ENCODE peak calls at places on chromosome 20, in five cellular contexts. One of them, this sample, is unnamed. For H4K20me1, the result is how much of the 10 kb centered on the place peaks cover.

GRCh38 chr20:49287555-49288249 is 9.8 kb upstream of the ZNFX1 start:
- DNase-seq in H9: no peak
- DNase-seq in GM23248: peak
- DNase-seq in K562: peak
- DNase-seq in osteoblast: peak
- DNase-seq in this sample: peak

GRCh38 chr20:59055302-59055701 is 12.7 kb upstream of the PRELID3B start:
- DNase-seq in H9: no peak
- DNase-seq in GM23248: peak
- DNase-seq in K562: no peak
- DNase-seq in osteoblast: no peak
- DNase-seq in this sample: no peak

GRCh38 chr20:15475483-15475882 is 1097.8 kb downstream of the KIF16B start:
- DNase-seq in H9: no peak
- DNase-seq in GM23248: no peak
- DNase-seq in K562: no peak
- DNase-seq in osteoblast: no peak
- DNase-seq in this sample: peak

GRCh38 chr20:48006036-48006833 is 221.0 kb upstream of the SULF2 start:
- DNase-seq in H9: no peak
- DNase-seq in GM23248: peak
- DNase-seq in K562: no peak
- DNase-seq in osteoblast: no peak
- DNase-seq in this sample: no peak

GRCh38 chr20:58342104-58342945 is 32.8 kb downstream of the RAB22A start:
- DNase-seq in H9: no peak
- DNase-seq in GM23248: peak
- DNase-seq in K562: no peak
- DNase-seq in osteoblast: peak
- DNase-seq in this sample: peak

GRCh38 chr20:19453781-19454310 is 241.4 kb downstream of the SLC24A3 start:
- DNase-seq in H9: no peak
- DNase-seq in GM23248: no peak
- DNase-seq in K562: no peak
- DNase-seq in osteoblast: no peak
- DNase-seq in this sample: no peak

GRCh38 chr20:2476742-2477615 is 6.4 kb upstream of the SNRPB start:
- DNase-seq in H9: peak
- DNase-seq in GM23248: no peak
- DNase-seq in K562: no peak
- DNase-seq in osteoblast: no peak
- DNase-seq in this sample: no peak

GRCh38 chr20:16407251-16408067 is 165.8 kb downstream of the KIF16B start:
- DNase-seq in H9: no peak
- DNase-seq in GM23248: no peak
- DNase-seq in K562: no peak
- DNase-seq in osteoblast: no peak
- DNase-seq in this sample: no peak

GRCh38 chr20:50283370-50283769 is 92.7 kb downstream of the CEBPB start:
- DNase-seq in H9: no peak
- DNase-seq in GM23248: no peak
- DNase-seq in K562: no peak
- DNase-seq in osteoblast: peak
- DNase-seq in this sample: no peak

GRCh38 chr20:33697129-33697528 is 10.9 kb upstream of the E2F1 start:
- DNase-seq in H9: no peak
- DNase-seq in GM23248: peak
- DNase-seq in K562: no peak
- DNase-seq in osteoblast: peak
- DNase-seq in this sample: no peak

GRCh38 chr20:48724891-48725588 is 102.8 kb downstream of the PREX1 start:
- DNase-seq in H9: no peak
- DNase-seq in GM23248: no peak
- DNase-seq in K562: no peak
- DNase-seq in osteoblast: no peak
- DNase-seq in this sample: no peak

DNA sequence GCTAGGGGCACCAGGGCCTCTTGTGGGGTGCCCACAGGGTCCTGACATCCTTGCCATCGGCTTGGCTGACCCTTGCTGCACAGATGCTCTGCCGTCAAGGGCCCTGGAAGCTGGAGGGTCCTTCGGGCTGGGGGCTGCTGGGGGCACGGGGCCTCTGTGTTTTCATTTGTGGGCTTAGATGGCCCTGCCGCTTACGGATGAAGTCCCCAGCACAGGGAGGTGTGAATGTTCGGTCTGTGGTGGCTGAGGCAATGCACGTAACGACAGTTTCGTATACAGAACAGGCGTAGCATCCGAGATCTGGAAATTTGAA is 14.5 kb downstream of the SS18L1 start:
- DNase-seq in H9: no peak
- DNase-seq in GM23248: no peak
- DNase-seq in K562: no peak
- DNase-seq in osteoblast: peak
- DNase-seq in this sample: no peak
- H4K20me1 ChIP-seq in H9: under half
- H4K20me1 ChIP-seq in GM23248: under half
- H4K20me1 ChIP-seq in K562: under half
- H4K20me1 ChIP-seq in osteoblast: under half
- H4K20me1 ChIP-seq in this sample: under half

GRCh38 chr20:23061713-23062561 is 12.5 kb upstream of the THBD start:
- DNase-seq in H9: peak
- DNase-seq in GM23248: peak
- DNase-seq in K562: no peak
- DNase-seq in osteoblast: no peak
- DNase-seq in this sample: no peak
- H2AFZ ChIP-seq in H9: no peak
- H2AFZ ChIP-seq in GM23248: peak
- H2AFZ ChIP-seq in K562: no peak
- H2AFZ ChIP-seq in osteoblast: peak
- H2AFZ ChIP-seq in this sample: no peak

GRCh38 chr20:3910868-3911267 is 21.7 kb downstream of the PANK2 start:
- DNase-seq in H9: no peak
- DNase-seq in GM23248: no peak
- DNase-seq in K562: no peak
- DNase-seq in osteoblast: no peak
- DNase-seq in this sample: no peak

GRCh38 chr20:3911956-3912355 is 22.8 kb downstream of the PANK2 start:
- DNase-seq in H9: no peak
- DNase-seq in GM23248: no peak
- DNase-seq in K562: peak
- DNase-seq in osteoblast: peak
- DNase-seq in this sample: no peak

GRCh38 chr20:3909952-3910366 is 20.8 kb downstream of the PANK2 start:
- DNase-seq in H9: no peak
- DNase-seq in GM23248: no peak
- DNase-seq in K562: peak
- DNase-seq in osteoblast: no peak
- DNase-seq in this sample: no peak

GRCh38 chr20:3904857-3905256 is 15.7 kb downstream of the PANK2 start:
- DNase-seq in H9: no peak
- DNase-seq in GM23248: no peak
- DNase-seq in K562: no peak
- DNase-seq in osteoblast: no peak
- DNase-seq in this sample: no peak

DNA sequence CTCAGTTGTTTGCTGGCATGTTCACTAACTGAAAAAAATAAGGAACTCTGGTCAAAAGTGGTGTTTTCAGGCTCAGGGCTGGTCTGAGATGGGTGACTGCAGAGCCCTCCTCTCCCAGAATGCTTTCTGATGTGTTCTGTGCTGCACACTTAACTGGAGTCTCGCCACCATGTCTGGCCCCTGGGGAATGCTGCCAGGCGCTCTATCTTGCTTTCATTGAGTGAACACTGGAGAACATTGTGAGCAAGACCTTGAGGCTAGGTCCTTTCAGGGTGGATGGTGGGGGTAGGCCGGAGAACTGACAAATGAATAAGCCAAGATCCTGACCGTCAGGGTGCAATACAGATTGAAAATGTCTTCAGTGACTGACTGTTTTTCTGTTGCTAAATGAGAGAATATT is 19.5 kb downstream of the PANK2 start:
- DNase-seq in H9: no peak
- DNase-seq in GM23248: no peak
- DNase-seq in K562: no peak
- DNase-seq in osteoblast: peak
- DNase-seq in this sample: no peak
- H4K20me1 ChIP-seq in H9: under half
- H4K20me1 ChIP-seq in GM23248: under half
- H4K20me1 ChIP-seq in K562: under half
- H4K20me1 ChIP-seq in osteoblast: half or more
- H4K20me1 ChIP-seq in this sample: under half

DNA sequence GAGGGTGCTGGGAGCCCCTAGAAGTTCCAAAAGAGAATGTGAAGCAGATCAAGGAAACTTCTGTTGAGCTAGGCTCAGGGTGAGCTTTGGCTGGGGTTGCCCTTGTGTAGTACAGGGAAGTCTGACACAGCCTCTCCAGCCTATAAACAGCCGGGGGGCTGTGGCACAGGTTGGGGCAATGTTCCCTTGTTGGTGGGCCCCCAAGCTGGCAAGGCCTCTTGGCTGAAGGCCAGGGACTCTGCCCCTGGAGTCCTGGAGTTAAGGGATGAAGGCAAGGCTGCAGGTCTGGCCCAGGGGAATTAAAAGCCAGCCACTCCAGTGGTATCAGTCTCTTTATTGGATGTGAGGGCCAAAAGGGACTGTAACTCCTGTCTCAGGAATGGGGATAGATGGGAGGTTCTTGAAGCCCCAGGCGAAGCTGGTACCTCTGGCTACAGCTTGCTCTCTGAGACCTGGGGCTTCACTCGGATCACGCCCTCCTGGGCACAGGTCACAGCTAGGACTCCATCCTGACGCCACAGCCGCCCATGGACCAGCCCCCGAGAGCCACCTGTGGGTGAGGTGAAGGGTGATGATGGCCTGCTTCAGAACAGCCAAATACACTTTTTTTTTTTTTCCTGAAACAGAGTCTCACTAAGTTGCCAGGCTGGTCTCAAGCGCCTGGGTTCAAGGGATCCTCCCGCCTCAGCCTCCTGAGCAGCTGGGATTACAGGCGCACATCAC is 8.0 kb downstream of the SNX21 start:
- DNase-seq in H9: no peak
- DNase-seq in GM23248: no peak
- DNase-seq in K562: no peak
- DNase-seq in osteoblast: no peak
- DNase-seq in this sample: no peak
- H2AFZ ChIP-seq in H9: no peak
- H2AFZ ChIP-seq in GM23248: no peak
- H2AFZ ChIP-seq in K562: no peak
- H2AFZ ChIP-seq in osteoblast: no peak
- H2AFZ ChIP-seq in this sample: no peak

DNA sequence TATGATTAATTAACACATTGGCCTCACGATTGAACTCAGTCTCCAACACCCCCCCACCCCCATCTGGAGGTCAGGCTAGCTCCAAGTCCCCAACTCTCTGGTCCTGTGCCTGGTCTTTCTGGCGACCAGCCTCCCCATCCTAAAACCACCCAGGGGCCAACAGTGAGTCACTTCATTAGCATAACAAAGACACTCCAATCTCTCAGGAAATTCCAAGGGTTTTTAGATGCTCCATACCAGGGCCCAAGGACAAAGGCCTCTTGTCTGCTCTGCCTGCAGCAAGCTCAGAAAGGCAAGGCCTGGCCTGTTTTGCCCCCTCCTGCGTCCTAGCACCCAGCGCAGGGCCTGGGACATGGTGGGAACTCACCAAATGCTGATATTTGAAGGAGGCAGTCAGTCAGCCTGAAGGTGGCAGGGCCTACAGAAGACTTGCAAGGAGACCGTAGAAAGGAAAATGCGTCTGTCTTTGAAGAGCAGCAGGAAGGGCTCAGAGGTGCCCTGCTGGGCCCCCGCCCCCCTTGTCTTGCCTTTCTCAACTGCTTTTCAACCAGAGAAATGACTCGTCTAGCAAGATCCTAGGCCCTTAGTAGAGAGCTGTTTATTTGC is 184.7 kb downstream of the CDH4 start:
- DNase-seq in H9: peak
- DNase-seq in GM23248: peak
- DNase-seq in K562: no peak
- DNase-seq in osteoblast: no peak
- DNase-seq in this sample: peak
- H4K20me1 ChIP-seq in H9: under half
- H4K20me1 ChIP-seq in GM23248: under half
- H4K20me1 ChIP-seq in K562: under half
- H4K20me1 ChIP-seq in osteoblast: under half
- H4K20me1 ChIP-seq in this sample: under half

GRCh38 chr20:11790047-11790446 is 127.6 kb upstream of the BTBD3 start:
- DNase-seq in H9: no peak
- DNase-seq in GM23248: no peak
- DNase-seq in K562: no peak
- DNase-seq in osteoblast: no peak
- DNase-seq in this sample: no peak

GRCh38 chr20:11794525-11794924 is 123.2 kb upstream of the BTBD3 start:
- DNase-seq in H9: no peak
- DNase-seq in GM23248: no peak
- DNase-seq in K562: no peak
- DNase-seq in osteoblast: no peak
- DNase-seq in this sample: no peak

GRCh38 chr20:11796041-11796440 is 121.7 kb upstream of the BTBD3 start:
- DNase-seq in H9: no peak
- DNase-seq in GM23248: peak
- DNase-seq in K562: no peak
- DNase-seq in osteoblast: no peak
- DNase-seq in this sample: no peak

GRCh38 chr20:11792229-11792953 is 125.3 kb upstream of the BTBD3 start:
- DNase-seq in H9: no peak
- DNase-seq in GM23248: no peak
- DNase-seq in K562: no peak
- DNase-seq in osteoblast: no peak
- DNase-seq in this sample: no peak

GRCh38 chr20:11791316-11792228 is 126.1 kb upstream of the BTBD3 start:
- DNase-seq in H9: no peak
- DNase-seq in GM23248: no peak
- DNase-seq in K562: no peak
- DNase-seq in osteoblast: no peak
- DNase-seq in this sample: no peak
- H2AFZ ChIP-seq in H9: no peak
- H2AFZ ChIP-seq in GM23248: no peak
- H2AFZ ChIP-seq in K562: no peak
- H2AFZ ChIP-seq in osteoblast: no peak
- H2AFZ ChIP-seq in this sample: no peak

DNA sequence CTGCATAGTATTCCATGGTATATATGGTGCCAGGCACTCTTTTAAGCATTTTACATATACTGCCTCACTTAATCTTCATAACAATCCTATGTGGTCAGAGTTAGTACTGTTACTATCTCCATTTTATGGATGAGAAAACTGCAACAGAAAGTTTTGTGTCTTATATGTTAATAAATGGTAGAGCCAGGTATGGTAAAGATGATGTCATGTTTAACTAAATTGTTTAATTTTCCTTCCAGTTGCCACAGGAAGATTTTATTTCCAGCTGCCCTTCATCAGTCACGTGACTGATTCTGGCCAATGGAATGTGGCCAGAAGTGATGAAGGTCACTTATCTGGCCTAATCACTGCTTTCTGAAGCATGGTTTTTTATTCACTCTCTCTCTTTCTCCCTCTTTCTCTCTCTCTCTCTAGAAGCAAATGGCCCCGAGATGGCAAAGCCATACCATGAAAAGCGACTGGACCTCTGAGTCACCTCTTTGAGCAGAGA is 75.7 kb upstream of the BTBD3 start:
- DNase-seq in H9: no peak
- DNase-seq in GM23248: peak
- DNase-seq in K562: no peak
- DNase-seq in osteoblast: no peak
- DNase-seq in this sample: no peak
- H4K20me1 ChIP-seq in H9: under half
- H4K20me1 ChIP-seq in GM23248: under half
- H4K20me1 ChIP-seq in K562: under half
- H4K20me1 ChIP-seq in osteoblast: under half
- H4K20me1 ChIP-seq in this sample: under half